ENCODE peak calls at places on chromosomes 6 and 20, in eight cellular contexts. One of them, this sample, is unnamed.

GRCh38 chr6:139943391-139943790 is 568.9 kb upstream of the CITED2 start:
- DNase-seq in uterus: no peak
- DNase-seq in foreskin fibroblast: peak; percentile 92
- DNase-seq in transverse colon: no peak
- DNase-seq in MCF 10A: peak; percentile 59
- DNase-seq in PC-3: peak; percentile 65
- DNase-seq in brain microvascular endothelial cell: peak; percentile 79
- DNase-seq in CD14-positive monocyte: no peak
- DNase-seq in this sample: peak; percentile 56

GRCh38 chr6:109687271-109687721 is 3.7 kb downstream of the AK9 start:
- DNase-seq in MCF 10A: peak; percentile 96
- DNase-seq in foreskin fibroblast: peak; percentile 97
- DNase-seq in brain microvascular endothelial cell: peak; percentile 93
- DNase-seq in PC-3: peak; percentile 88
- DNase-seq in uterus: no peak
- DNase-seq in CD14-positive monocyte: no peak
- DNase-seq in transverse colon: no peak
- DNase-seq in this sample: peak; percentile 46

GRCh38 chr6:16320533-16321340 is 82.3 kb downstream of the GMPR start:
- DNase-seq in CD14-positive monocyte: no peak
- DNase-seq in PC-3: no peak
- DNase-seq in uterus: peak; percentile 41
- DNase-seq in MCF 10A: no peak
- DNase-seq in foreskin fibroblast: peak; percentile 83
- DNase-seq in transverse colon: no peak
- DNase-seq in brain microvascular endothelial cell: no peak
- DNase-seq in this sample: no peak

GRCh38 chr6:163490826-163491577 is 76.5 kb downstream of the QKI start:
- DNase-seq in MCF 10A: peak; percentile 47
- DNase-seq in uterus: peak; percentile 51
- DNase-seq in brain microvascular endothelial cell: peak; percentile 57
- DNase-seq in PC-3: peak; percentile 77
- DNase-seq in foreskin fibroblast: no peak
- DNase-seq in CD14-positive monocyte: no peak
- DNase-seq in transverse colon: peak; percentile 74
- DNase-seq in this sample: no peak

GRCh38 chr6:139371421-139372253 is 2.8 kb downstream of the CITED2 start:
- DNase-seq in CD14-positive monocyte: no peak
- DNase-seq in transverse colon: no peak
- DNase-seq in foreskin fibroblast: peak; percentile 54
- DNase-seq in uterus: no peak
- DNase-seq in brain microvascular endothelial cell: no peak
- DNase-seq in PC-3: peak; percentile 7
- DNase-seq in MCF 10A: no peak
- DNase-seq in this sample: no peak

GRCh38 chr6:167119680-167120556 is 3.0 kb upstream of the CCR6 start:
- DNase-seq in uterus: no peak
- DNase-seq in CD14-positive monocyte: no peak
- DNase-seq in foreskin fibroblast: no peak
- DNase-seq in brain microvascular endothelial cell: no peak
- DNase-seq in PC-3: no peak
- DNase-seq in MCF 10A: no peak
- DNase-seq in transverse colon: peak; percentile 69
- DNase-seq in this sample: no peak

GRCh38 chr20:49568491-49569151 is 684 bp upstream of the PTGIS start:
- DNase-seq in MCF 10A: no peak
- DNase-seq in transverse colon: no peak
- DNase-seq in foreskin fibroblast: no peak
- DNase-seq in PC-3: no peak
- DNase-seq in brain microvascular endothelial cell: no peak
- DNase-seq in uterus: peak; percentile 87
- DNase-seq in CD14-positive monocyte: peak; percentile 29
- DNase-seq in this sample: no peak

GRCh38 chr6:37077459-37078296 is 72.2 kb downstream of the FGD2 start:
- DNase-seq in PC-3: no peak
- DNase-seq in brain microvascular endothelial cell: peak; percentile 54
- DNase-seq in CD14-positive monocyte: no peak
- DNase-seq in uterus: peak; percentile 92
- DNase-seq in foreskin fibroblast: peak; percentile 99
- DNase-seq in transverse colon: peak; percentile 64
- DNase-seq in MCF 10A: no peak
- DNase-seq in this sample: peak; percentile 40

GRCh38 chr6:153790881-153791473 is 248.1 kb upstream of the OPRM1 start:
- DNase-seq in CD14-positive monocyte: no peak
- DNase-seq in foreskin fibroblast: peak; percentile 13
- DNase-seq in uterus: no peak
- DNase-seq in MCF 10A: peak; percentile 52
- DNase-seq in PC-3: peak; percentile 25
- DNase-seq in transverse colon: no peak
- DNase-seq in brain microvascular endothelial cell: peak; percentile 30
- DNase-seq in this sample: no peak

GRCh38 chr20:39302312-39302711 is 340.2 kb downstream of the DHX35 start:
- DNase-seq in MCF 10A: no peak
- DNase-seq in transverse colon: no peak
- DNase-seq in uterus: no peak
- DNase-seq in foreskin fibroblast: no peak
- DNase-seq in brain microvascular endothelial cell: no peak
- DNase-seq in PC-3: no peak
- DNase-seq in CD14-positive monocyte: no peak
- DNase-seq in this sample: no peak

GRCh38 chr20:61422636-61423425 is 170.8 kb downstream of the CDH4 start:
- DNase-seq in MCF 10A: no peak
- DNase-seq in brain microvascular endothelial cell: no peak
- DNase-seq in foreskin fibroblast: no peak
- DNase-seq in CD14-positive monocyte: no peak
- DNase-seq in PC-3: no peak
- DNase-seq in transverse colon: no peak
- DNase-seq in uterus: no peak
- DNase-seq in this sample: no peak

DNA sequence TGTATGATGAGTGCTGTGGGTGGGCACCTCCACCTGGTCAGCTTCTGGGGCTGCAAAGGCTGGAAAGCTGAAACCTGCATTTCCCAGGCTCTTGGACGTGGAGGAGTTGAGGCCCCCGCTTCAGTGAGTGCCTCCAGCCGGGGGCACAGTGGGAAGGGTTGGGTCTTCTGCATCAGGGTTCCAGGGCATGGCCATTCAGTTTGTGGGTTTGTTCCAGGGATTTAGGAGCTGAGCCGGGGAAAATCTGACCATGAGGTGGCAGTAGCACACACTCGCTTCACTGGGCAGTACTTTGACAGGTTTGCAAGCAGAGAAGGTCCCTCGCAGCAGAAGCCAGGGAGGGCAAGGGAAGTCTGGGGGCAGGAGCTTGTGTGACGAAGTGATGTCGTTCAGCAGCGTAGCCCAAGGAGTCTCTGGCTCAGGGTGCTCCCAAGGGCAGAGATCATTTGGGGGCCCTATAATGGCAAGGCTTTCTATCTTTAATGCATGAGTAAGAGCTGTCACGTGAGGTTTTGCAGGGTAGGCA is 69.5 kb upstream of the SULF2 start:
- DNase-seq in MCF 10A: peak; percentile 76
- DNase-seq in uterus: no peak
- DNase-seq in CD14-positive monocyte: no peak
- DNase-seq in transverse colon: peak; percentile 25
- DNase-seq in PC-3: peak; percentile 84
- DNase-seq in foreskin fibroblast: peak; percentile 52
- DNase-seq in brain microvascular endothelial cell: peak; percentile 55
- DNase-seq in this sample: peak; percentile 76
- TF ChIP-seq CTCF in MCF 10A: peak; percentile 54
- TF ChIP-seq CTCF in uterus: no peak
- TF ChIP-seq CTCF in CD14-positive monocyte: no peak
- TF ChIP-seq CTCF in transverse colon: peak; percentile 30
- TF ChIP-seq CTCF in PC-3: peak; percentile 90
- TF ChIP-seq CTCF in foreskin fibroblast: peak; percentile 35
- TF ChIP-seq CTCF in brain microvascular endothelial cell: peak; percentile 77
- TF ChIP-seq CTCF in this sample: no peak

DNA sequence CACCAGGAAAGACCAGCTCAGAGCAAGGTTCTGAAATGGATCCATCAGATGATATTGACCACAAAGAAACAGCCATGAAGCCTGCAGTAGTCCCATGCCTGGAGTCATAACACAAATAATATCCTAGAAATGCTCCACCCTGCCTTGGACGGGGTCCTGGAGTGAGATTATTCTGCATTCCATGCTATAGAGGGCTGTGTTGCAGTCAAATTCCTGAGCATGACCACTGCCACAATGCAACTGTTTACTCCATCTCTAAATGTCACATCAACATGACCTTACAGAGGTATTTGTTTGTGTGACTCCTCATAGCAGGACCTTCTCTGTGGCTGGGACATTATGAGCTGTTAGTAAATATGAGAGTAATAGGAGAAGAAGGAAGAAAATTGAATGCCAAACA is 257.5 kb upstream of the TCF21 start:
- DNase-seq in PC-3: peak; percentile 54
- DNase-seq in uterus: no peak
- DNase-seq in CD14-positive monocyte: no peak
- DNase-seq in brain microvascular endothelial cell: peak; percentile 57
- DNase-seq in foreskin fibroblast: peak; percentile 82
- DNase-seq in MCF 10A: peak; percentile 48
- DNase-seq in transverse colon: no peak
- DNase-seq in this sample: no peak
- TF ChIP-seq CTCF in PC-3: no peak
- TF ChIP-seq CTCF in uterus: no peak
- TF ChIP-seq CTCF in CD14-positive monocyte: no peak
- TF ChIP-seq CTCF in brain microvascular endothelial cell: peak; percentile 55
- TF ChIP-seq CTCF in foreskin fibroblast: peak; percentile 23
- TF ChIP-seq CTCF in MCF 10A: no peak
- TF ChIP-seq CTCF in transverse colon: no peak
- TF ChIP-seq CTCF in this sample: no peak

GRCh38 chr6:132392792-132393191 is 8.5 kb downstream of the MOXD1 start:
- DNase-seq in PC-3: peak; percentile 55
- DNase-seq in transverse colon: no peak
- DNase-seq in MCF 10A: peak; percentile 35
- DNase-seq in brain microvascular endothelial cell: no peak
- DNase-seq in uterus: no peak
- DNase-seq in CD14-positive monocyte: no peak
- DNase-seq in foreskin fibroblast: peak; percentile 38
- DNase-seq in this sample: peak; percentile 11
- TF ChIP-seq CTCF in PC-3: peak; percentile 69
- TF ChIP-seq CTCF in transverse colon: no peak
- TF ChIP-seq CTCF in MCF 10A: peak; percentile 27
- TF ChIP-seq CTCF in brain microvascular endothelial cell: peak; percentile 40
- TF ChIP-seq CTCF in uterus: no peak
- TF ChIP-seq CTCF in CD14-positive monocyte: no peak
- TF ChIP-seq CTCF in foreskin fibroblast: peak; percentile 6
- TF ChIP-seq CTCF in this sample: no peak

DNA sequence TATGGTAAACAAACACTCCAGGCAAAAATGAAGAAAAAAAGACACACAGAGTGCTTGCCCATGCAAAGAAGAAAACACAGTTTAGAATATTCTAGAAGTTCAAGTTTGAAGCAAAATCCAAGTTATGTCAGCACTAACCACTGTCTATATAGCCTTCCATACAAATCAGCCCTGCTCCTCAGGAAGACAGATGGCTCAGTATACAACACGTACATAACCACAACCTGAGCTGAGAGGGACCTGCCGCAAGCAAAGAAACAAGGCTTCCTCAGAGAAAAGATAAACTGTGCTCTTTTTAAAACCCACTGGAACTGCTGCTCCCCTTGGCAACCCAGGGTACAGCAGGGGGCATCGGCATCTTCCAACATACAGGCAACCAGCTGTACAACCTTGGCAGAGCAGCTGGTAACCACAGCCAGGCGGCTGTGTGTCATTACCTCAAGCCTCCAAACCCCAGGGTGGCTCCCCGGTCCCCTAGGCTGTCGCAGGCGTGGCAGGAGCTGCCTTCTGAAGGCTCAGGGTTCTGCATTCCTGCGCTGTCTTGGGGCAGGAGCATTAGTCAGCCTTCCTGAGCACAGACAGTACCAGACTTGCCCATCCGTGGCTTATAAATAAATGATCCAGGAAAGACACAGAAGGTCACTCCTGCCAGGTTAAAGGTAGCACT is 249.5 kb downstream of the ADGRG6 start:
- DNase-seq in uterus: no peak
- DNase-seq in PC-3: peak; percentile 58
- DNase-seq in MCF 10A: peak; percentile 60
- DNase-seq in brain microvascular endothelial cell: no peak
- DNase-seq in transverse colon: no peak
- DNase-seq in foreskin fibroblast: peak; percentile 7
- DNase-seq in CD14-positive monocyte: no peak
- DNase-seq in this sample: peak; percentile 58
- TF ChIP-seq CTCF in uterus: no peak
- TF ChIP-seq CTCF in PC-3: no peak
- TF ChIP-seq CTCF in MCF 10A: no peak
- TF ChIP-seq CTCF in brain microvascular endothelial cell: peak; percentile 30
- TF ChIP-seq CTCF in transverse colon: no peak
- TF ChIP-seq CTCF in foreskin fibroblast: no peak
- TF ChIP-seq CTCF in CD14-positive monocyte: no peak
- TF ChIP-seq CTCF in this sample: no peak

GRCh38 chr6:122789862-122790739 is 1.0 kb downstream of the SMPDL3A start:
- DNase-seq in uterus: peak; percentile 27
- DNase-seq in brain microvascular endothelial cell: peak; percentile 43
- DNase-seq in CD14-positive monocyte: peak; percentile 76
- DNase-seq in foreskin fibroblast: peak; percentile 35
- DNase-seq in transverse colon: no peak
- DNase-seq in PC-3: peak; percentile 19
- DNase-seq in MCF 10A: peak; percentile 28
- DNase-seq in this sample: peak; percentile 4
- TF ChIP-seq CTCF in uterus: no peak
- TF ChIP-seq CTCF in brain microvascular endothelial cell: peak; percentile 30
- TF ChIP-seq CTCF in CD14-positive monocyte: no peak
- TF ChIP-seq CTCF in foreskin fibroblast: no peak
- TF ChIP-seq CTCF in transverse colon: peak; percentile 1
- TF ChIP-seq CTCF in PC-3: peak; percentile 14
- TF ChIP-seq CTCF in MCF 10A: no peak
- TF ChIP-seq CTCF in this sample: peak; percentile 12

GRCh38 chr6:35499372-35499771 is 2.5 kb upstream of the TEAD3 start:
- DNase-seq in foreskin fibroblast: no peak
- DNase-seq in CD14-positive monocyte: no peak
- DNase-seq in brain microvascular endothelial cell: no peak
- DNase-seq in transverse colon: no peak
- DNase-seq in MCF 10A: no peak
- DNase-seq in uterus: no peak
- DNase-seq in PC-3: no peak
- DNase-seq in this sample: no peak
- TF ChIP-seq CTCF in foreskin fibroblast: no peak
- TF ChIP-seq CTCF in CD14-positive monocyte: no peak
- TF ChIP-seq CTCF in brain microvascular endothelial cell: no peak
- TF ChIP-seq CTCF in transverse colon: no peak
- TF ChIP-seq CTCF in MCF 10A: no peak
- TF ChIP-seq CTCF in uterus: no peak
- TF ChIP-seq CTCF in PC-3: no peak
- TF ChIP-seq CTCF in this sample: no peak

DNA sequence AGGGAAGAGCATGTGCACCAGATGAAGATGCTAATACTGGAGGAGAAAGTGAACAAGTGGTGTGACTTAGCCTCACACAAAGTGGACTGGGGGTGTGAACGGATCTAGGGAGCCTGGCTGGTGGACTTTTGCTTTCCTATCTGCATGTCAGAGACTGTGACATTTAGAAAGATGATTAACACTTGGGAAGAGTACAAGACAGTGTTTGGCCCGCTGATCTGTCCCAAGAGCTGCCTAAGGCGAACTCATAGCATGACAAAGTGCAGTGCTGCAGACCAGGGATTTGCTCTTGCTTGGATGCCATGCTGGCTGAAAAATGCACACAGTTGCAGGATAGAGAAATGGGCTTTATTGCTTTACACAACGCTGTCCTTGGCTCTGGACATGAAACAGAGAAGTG is 385.9 kb upstream of the MAN1A1 start:
- DNase-seq in MCF 10A: no peak
- DNase-seq in uterus: no peak
- DNase-seq in brain microvascular endothelial cell: no peak
- DNase-seq in PC-3: no peak
- DNase-seq in CD14-positive monocyte: no peak
- DNase-seq in foreskin fibroblast: no peak
- DNase-seq in transverse colon: no peak
- DNase-seq in this sample: no peak
- TF ChIP-seq CTCF in MCF 10A: no peak
- TF ChIP-seq CTCF in uterus: no peak
- TF ChIP-seq CTCF in brain microvascular endothelial cell: no peak
- TF ChIP-seq CTCF in PC-3: no peak
- TF ChIP-seq CTCF in CD14-positive monocyte: no peak
- TF ChIP-seq CTCF in foreskin fibroblast: no peak
- TF ChIP-seq CTCF in transverse colon: no peak
- TF ChIP-seq CTCF in this sample: no peak

GRCh38 chr20:37745553-37745952 is 51.7 kb downstream of the CTNNBL1 start:
- DNase-seq in uterus: no peak
- DNase-seq in foreskin fibroblast: no peak
- DNase-seq in MCF 10A: no peak
- DNase-seq in CD14-positive monocyte: no peak
- DNase-seq in PC-3: peak; percentile 46
- DNase-seq in brain microvascular endothelial cell: no peak
- DNase-seq in transverse colon: no peak
- DNase-seq in this sample: no peak
- TF ChIP-seq CTCF in uterus: no peak
- TF ChIP-seq CTCF in foreskin fibroblast: no peak
- TF ChIP-seq CTCF in MCF 10A: no peak
- TF ChIP-seq CTCF in CD14-positive monocyte: no peak
- TF ChIP-seq CTCF in PC-3: no peak
- TF ChIP-seq CTCF in brain microvascular endothelial cell: no peak
- TF ChIP-seq CTCF in transverse colon: no peak
- TF ChIP-seq CTCF in this sample: no peak

This sample was measured in RWPE1.